ENCODE peak calls at places on chromosome 21, in six cellular contexts. One of them, this sample, is unnamed.

GRCh38 chr21:31198575-31198974 is 145.5 kb downstream of the TIAM1 start:
- DNase-seq in left ventricle myocardium inferior: no peak
- DNase-seq in AG04450: peak
- DNase-seq in A673: peak
- DNase-seq in esophagus squamous epithelium: no peak
- DNase-seq in hepatocyte: peak
- DNase-seq in this sample: no peak

GRCh38 chr21:24148461-24148860 is 1458.8 kb downstream of the MRPL39 start:
- DNase-seq in left ventricle myocardium inferior: no peak
- DNase-seq in AG04450: no peak
- DNase-seq in A673: no peak
- DNase-seq in esophagus squamous epithelium: no peak
- DNase-seq in hepatocyte: no peak
- DNase-seq in this sample: no peak

GRCh38 chr21:34642211-34643075 is 26.4 kb upstream of the CLIC6 start:
- DNase-seq in left ventricle myocardium inferior: no peak
- DNase-seq in AG04450: no peak
- DNase-seq in A673: no peak
- DNase-seq in esophagus squamous epithelium: no peak
- DNase-seq in hepatocyte: no peak
- DNase-seq in this sample: no peak

GRCh38 chr21:33975548-33976081 is 60.0 kb upstream of the ATP5PO start:
- DNase-seq in left ventricle myocardium inferior: no peak
- DNase-seq in AG04450: no peak
- DNase-seq in A673: no peak
- DNase-seq in esophagus squamous epithelium: no peak
- DNase-seq in hepatocyte: peak
- DNase-seq in this sample: no peak

GRCh38 chr21:37896788-37897187 is 19.5 kb downstream of the KCNJ6 start:
- DNase-seq in left ventricle myocardium inferior: no peak
- DNase-seq in AG04450: no peak
- DNase-seq in A673: no peak
- DNase-seq in esophagus squamous epithelium: no peak
- DNase-seq in hepatocyte: no peak
- DNase-seq in this sample: no peak

GRCh38 chr21:42330380-42331336 is 15.4 kb upstream of the TFF3 start:
- DNase-seq in left ventricle myocardium inferior: no peak
- DNase-seq in AG04450: no peak
- DNase-seq in A673: no peak
- DNase-seq in esophagus squamous epithelium: no peak
- DNase-seq in hepatocyte: no peak
- DNase-seq in this sample: no peak

GRCh38 chr21:32807717-32808380 is 36.3 kb upstream of the PAXBP1 start:
- DNase-seq in left ventricle myocardium inferior: no peak
- DNase-seq in AG04450: no peak
- DNase-seq in A673: peak
- DNase-seq in esophagus squamous epithelium: no peak
- DNase-seq in hepatocyte: no peak
- DNase-seq in this sample: no peak

GRCh38 chr21:41766883-41767605 is at the start of gene RIPK4:
- DNase-seq in left ventricle myocardium inferior: no peak
- DNase-seq in AG04450: no peak
- DNase-seq in A673: peak
- DNase-seq in esophagus squamous epithelium: no peak
- DNase-seq in hepatocyte: peak
- DNase-seq in this sample: no peak

GRCh38 chr21:41610042-41610839 is 102.3 kb upstream of the TMPRSS2 start:
- DNase-seq in left ventricle myocardium inferior: peak
- DNase-seq in AG04450: no peak
- DNase-seq in A673: peak
- DNase-seq in esophagus squamous epithelium: no peak
- DNase-seq in hepatocyte: peak
- DNase-seq in this sample: peak

GRCh38 chr21:46627726-46628125 is 7.7 kb upstream of the PRMT2 start:
- DNase-seq in left ventricle myocardium inferior: no peak
- DNase-seq in AG04450: no peak
- DNase-seq in A673: no peak
- DNase-seq in esophagus squamous epithelium: no peak
- DNase-seq in hepatocyte: no peak
- DNase-seq in this sample: no peak

GRCh38 chr21:42466700-42467612 is 29.1 kb downstream of the RSPH1 start:
- DNase-seq in left ventricle myocardium inferior: no peak
- DNase-seq in AG04450: no peak
- DNase-seq in A673: peak
- DNase-seq in esophagus squamous epithelium: no peak
- DNase-seq in hepatocyte: peak
- DNase-seq in this sample: no peak

GRCh38 chr21:33383056-33383888 is 19.9 kb upstream of the IFNGR2 start:
- DNase-seq in left ventricle myocardium inferior: peak
- DNase-seq in AG04450: no peak
- DNase-seq in A673: no peak
- DNase-seq in esophagus squamous epithelium: peak
- DNase-seq in hepatocyte: peak
- DNase-seq in this sample: peak

GRCh38 chr21:44847261-44848056 is 26.0 kb downstream of the PTTG1IP start:
- DNase-seq in left ventricle myocardium inferior: no peak
- DNase-seq in AG04450: no peak
- DNase-seq in A673: no peak
- DNase-seq in esophagus squamous epithelium: no peak
- DNase-seq in hepatocyte: no peak
- DNase-seq in this sample: no peak

GRCh38 chr21:44845418-44846200 is 27.7 kb upstream of the SUMO3 start:
- DNase-seq in left ventricle myocardium inferior: peak
- DNase-seq in AG04450: no peak
- DNase-seq in A673: peak
- DNase-seq in esophagus squamous epithelium: no peak
- DNase-seq in hepatocyte: peak
- DNase-seq in this sample: peak

GRCh38 chr21:44844256-44844655 is 26.4 kb upstream of the SUMO3 start:
- DNase-seq in left ventricle myocardium inferior: no peak
- DNase-seq in AG04450: no peak
- DNase-seq in A673: no peak
- DNase-seq in esophagus squamous epithelium: no peak
- DNase-seq in hepatocyte: no peak
- DNase-seq in this sample: no peak

GRCh38 chr21:44846485-44847260 is 26.8 kb downstream of the PTTG1IP start:
- DNase-seq in left ventricle myocardium inferior: peak
- DNase-seq in AG04450: no peak
- DNase-seq in A673: peak
- DNase-seq in esophagus squamous epithelium: no peak
- DNase-seq in hepatocyte: peak
- DNase-seq in this sample: peak

GRCh38 chr21:44846201-44846484 is 27.3 kb downstream of the PTTG1IP start:
- DNase-seq in left ventricle myocardium inferior: no peak
- DNase-seq in AG04450: no peak
- DNase-seq in A673: no peak
- DNase-seq in esophagus squamous epithelium: no peak
- DNase-seq in hepatocyte: no peak
- DNase-seq in this sample: no peak
- TF ChIP-seq CTCF in left ventricle myocardium inferior: no peak
- TF ChIP-seq CTCF in AG04450: no peak
- TF ChIP-seq CTCF in A673: no peak
- TF ChIP-seq CTCF in esophagus squamous epithelium: no peak
- TF ChIP-seq CTCF in hepatocyte: no peak
- TF ChIP-seq CTCF in this sample: no peak

GRCh38 chr21:27761623-27762022 is 794.7 kb upstream of the ADAMTS5 start:
- DNase-seq in left ventricle myocardium inferior: no peak
- DNase-seq in AG04450: no peak
- DNase-seq in A673: no peak
- DNase-seq in esophagus squamous epithelium: no peak
- DNase-seq in hepatocyte: no peak
- DNase-seq in this sample: no peak
- H3K27ac ChIP-seq in left ventricle myocardium inferior: no peak
- H3K27ac ChIP-seq in AG04450: no peak
- H3K27ac ChIP-seq in A673: no peak
- H3K27ac ChIP-seq in esophagus squamous epithelium: no peak
- H3K27ac ChIP-seq in hepatocyte: no peak
- H3K27ac ChIP-seq in this sample: no peak

DNA sequence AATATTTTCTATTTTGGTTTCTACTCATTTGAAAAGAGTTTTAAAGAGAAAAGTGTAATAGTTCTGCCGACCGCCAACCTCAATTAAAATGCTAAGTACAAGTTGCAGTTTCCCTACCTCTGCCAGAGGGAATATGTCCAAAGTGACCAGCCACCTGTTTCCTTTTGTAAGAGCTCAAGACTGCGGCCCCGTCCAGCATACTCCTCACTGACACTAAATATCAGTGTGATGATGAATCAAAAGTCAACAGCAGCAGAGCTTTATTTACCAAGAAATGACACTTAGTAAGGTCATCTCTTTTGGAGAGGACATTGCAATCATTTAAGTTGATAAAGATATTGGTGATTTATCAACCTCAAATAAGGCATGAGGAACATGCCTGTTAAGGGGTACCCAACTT is 57.4 kb upstream of the NRIP1 start:
- DNase-seq in left ventricle myocardium inferior: no peak
- DNase-seq in AG04450: no peak
- DNase-seq in A673: no peak
- DNase-seq in esophagus squamous epithelium: no peak
- DNase-seq in hepatocyte: peak
- DNase-seq in this sample: peak
- H3K4me3 ChIP-seq in left ventricle myocardium inferior: no peak
- H3K4me3 ChIP-seq in AG04450: no peak
- H3K4me3 ChIP-seq in A673: no peak
- H3K4me3 ChIP-seq in esophagus squamous epithelium: no peak
- H3K4me3 ChIP-seq in hepatocyte: no peak
- H3K4me3 ChIP-seq in this sample: peak

GRCh38 chr21:21688877-21689276 is 690.7 kb downstream of the NCAM2 start:
- DNase-seq in left ventricle myocardium inferior: no peak
- DNase-seq in AG04450: no peak
- DNase-seq in A673: peak
- DNase-seq in esophagus squamous epithelium: no peak
- DNase-seq in hepatocyte: peak
- DNase-seq in this sample: peak
- TF ChIP-seq CTCF in left ventricle myocardium inferior: peak
- TF ChIP-seq CTCF in AG04450: peak
- TF ChIP-seq CTCF in A673: peak
- TF ChIP-seq CTCF in esophagus squamous epithelium: no peak
- TF ChIP-seq CTCF in hepatocyte: peak
- TF ChIP-seq CTCF in this sample: peak

GRCh38 chr21:43923391-43923790 is 58.4 kb downstream of the AGPAT3 start:
- DNase-seq in left ventricle myocardium inferior: no peak
- DNase-seq in AG04450: no peak
- DNase-seq in A673: no peak
- DNase-seq in esophagus squamous epithelium: no peak
- DNase-seq in hepatocyte: no peak
- DNase-seq in this sample: peak

GRCh38 chr21:43922949-43923348 is 57.9 kb downstream of the AGPAT3 start:
- DNase-seq in left ventricle myocardium inferior: no peak
- DNase-seq in AG04450: no peak
- DNase-seq in A673: no peak
- DNase-seq in esophagus squamous epithelium: no peak
- DNase-seq in hepatocyte: no peak
- DNase-seq in this sample: peak

GRCh38 chr21:43919871-43920801 is 55.1 kb downstream of the AGPAT3 start:
- DNase-seq in left ventricle myocardium inferior: peak
- DNase-seq in AG04450: no peak
- DNase-seq in A673: no peak
- DNase-seq in esophagus squamous epithelium: no peak
- DNase-seq in hepatocyte: peak
- DNase-seq in this sample: no peak

GRCh38 chr21:43921979-43922945 is 57.2 kb downstream of the AGPAT3 start:
- DNase-seq in left ventricle myocardium inferior: peak
- DNase-seq in AG04450: no peak
- DNase-seq in A673: no peak
- DNase-seq in esophagus squamous epithelium: no peak
- DNase-seq in hepatocyte: no peak
- DNase-seq in this sample: no peak

DNA sequence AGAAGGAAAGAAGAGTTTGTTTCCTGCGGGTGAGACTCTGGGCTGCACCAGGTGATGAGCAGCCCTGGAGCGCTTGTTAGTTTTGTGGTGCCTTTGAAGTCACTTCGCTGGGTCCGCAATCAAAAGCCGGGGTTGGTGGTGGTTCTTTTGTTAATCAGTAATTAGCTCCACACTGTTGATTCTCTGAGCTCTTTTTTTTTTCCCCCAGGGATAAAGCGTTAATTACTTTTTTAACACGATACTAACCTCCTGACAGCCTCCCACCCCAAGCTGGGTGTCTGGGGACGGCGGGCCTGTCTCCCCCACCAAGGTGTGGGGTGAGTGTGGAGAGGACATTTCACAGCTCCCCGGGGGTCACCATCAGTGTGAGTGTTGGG is 56.6 kb downstream of the AGPAT3 start:
- DNase-seq in left ventricle myocardium inferior: peak
- DNase-seq in AG04450: no peak
- DNase-seq in A673: no peak
- DNase-seq in esophagus squamous epithelium: no peak
- DNase-seq in hepatocyte: peak
- DNase-seq in this sample: no peak
- H3K27ac ChIP-seq in left ventricle myocardium inferior: no peak
- H3K27ac ChIP-seq in AG04450: no peak
- H3K27ac ChIP-seq in A673: peak
- H3K27ac ChIP-seq in esophagus squamous epithelium: no peak
- H3K27ac ChIP-seq in hepatocyte: peak
- H3K27ac ChIP-seq in this sample: peak

DNA sequence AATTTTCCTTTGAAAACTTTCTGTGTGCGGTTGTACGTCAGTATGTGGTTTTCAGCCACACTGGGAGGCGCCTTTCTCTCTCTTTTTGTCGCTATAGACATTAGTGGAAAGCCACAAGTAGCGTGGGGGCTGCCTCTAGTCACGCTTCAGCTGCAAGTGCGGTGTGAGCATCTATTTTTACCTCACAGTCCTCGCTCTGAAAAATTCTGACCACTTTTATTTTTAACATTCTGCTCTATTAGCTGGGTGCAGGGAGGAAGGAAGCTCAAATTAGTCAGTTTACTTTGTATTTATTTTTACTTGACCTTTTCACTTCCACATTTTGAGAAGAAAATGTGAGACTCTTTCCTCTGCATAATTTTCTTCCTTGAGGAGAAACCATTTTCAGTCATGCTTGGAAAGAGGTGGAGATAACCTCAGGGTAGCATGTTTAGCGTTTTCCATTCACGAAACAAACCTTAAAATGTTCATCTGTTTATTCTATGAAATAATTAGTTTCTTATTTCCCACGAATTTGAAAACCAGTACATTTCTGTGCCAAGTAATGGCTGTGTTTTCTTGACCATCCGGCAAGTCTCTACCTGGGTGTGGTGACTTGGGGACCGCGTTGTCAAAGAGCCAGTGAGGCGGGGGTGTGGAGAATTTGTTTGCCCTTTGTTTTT is 35.6 kb downstream of the ADARB1 start:
- DNase-seq in left ventricle myocardium inferior: no peak
- DNase-seq in AG04450: no peak
- DNase-seq in A673: no peak
- DNase-seq in esophagus squamous epithelium: no peak
- DNase-seq in hepatocyte: no peak
- DNase-seq in this sample: no peak
- H3K4me3 ChIP-seq in left ventricle myocardium inferior: peak
- H3K4me3 ChIP-seq in AG04450: no peak
- H3K4me3 ChIP-seq in A673: no peak
- H3K4me3 ChIP-seq in esophagus squamous epithelium: no peak
- H3K4me3 ChIP-seq in hepatocyte: no peak
- H3K4me3 ChIP-seq in this sample: peak

GRCh38 chr21:45509566-45510465 is 32.4 kb downstream of the SLC19A1 start:
- DNase-seq in left ventricle myocardium inferior: peak
- DNase-seq in AG04450: no peak
- DNase-seq in A673: no peak
- DNase-seq in esophagus squamous epithelium: no peak
- DNase-seq in hepatocyte: no peak
- DNase-seq in this sample: peak
- TF ChIP-seq CTCF in left ventricle myocardium inferior: no peak
- TF ChIP-seq CTCF in AG04450: peak
- TF ChIP-seq CTCF in A673: no peak
- TF ChIP-seq CTCF in esophagus squamous epithelium: no peak
- TF ChIP-seq CTCF in hepatocyte: no peak
- TF ChIP-seq CTCF in this sample: no peak